ENCODE peak calls at places on chromosome 18, in nine cellular contexts. P, Z, T, B, Y, A, G, I and K are unnamed samples. For H3K4me1, the result is how much of the 10 kb centered on the place peaks cover.

GRCh38 chr18:23629444-23629946 is 33.2 kb downstream of the ANKRD29 start:
- DNase-seq in Z (no peak), T (no peak), I (no peak), G (no peak), P (no peak), Y (no peak), A (no peak), B (no peak), K (no peak)

GRCh38 chr18:34609991-34610658 is 100.0 kb upstream of the DTNA start:
- DNase-seq in Y (no peak), I (no peak), B (no peak), Z (no peak), A (peak), T (no peak), P (no peak), G (peak), K (no peak)

GRCh38 chr18:73895701-73896100 is 251.9 kb downstream of the FBXO15 start:
- DNase-seq in B (no peak), P (no peak), I (no peak), T (no peak), Z (no peak), A (no peak), Y (no peak), G (no peak), K (no peak)

GRCh38 chr18:697012-697411 is 15.4 kb downstream of the ENOSF1 start:
- DNase-seq in G (no peak), Z (no peak), A (no peak), Y (no peak), I (no peak), T (no peak), B (no peak), P (no peak), K (no peak)

GRCh38 chr18:8049147-8049546 is 482.0 kb downstream of the PTPRM start:
- DNase-seq in P (no peak), G (peak), A (no peak), I (no peak), Z (no peak), T (no peak), Y (no peak), B (no peak), K (no peak)

GRCh38 chr18:23162473-23162872 is 27.2 kb downstream of the CABLES1 start:
- DNase-seq in B (no peak), Y (no peak), Z (no peak), P (no peak), T (no peak), I (no peak), G (no peak), A (no peak), K (no peak)

GRCh38 chr18:69817335-69817935 is 130.2 kb downstream of the CD226 start:
- DNase-seq in A (peak), G (peak), P (no peak), Y (no peak), I (no peak), Z (no peak), B (no peak), T (no peak), K (no peak)

GRCh38 chr18:32060026-32060425 is 31.6 kb upstream of the RNF138 start:
- DNase-seq in T (no peak), Z (no peak), P (no peak), I (no peak), B (no peak), Y (no peak), G (no peak), A (no peak), K (no peak)

GRCh38 chr18:5787936-5788335 is 107.4 kb downstream of the TMEM200C start:
- DNase-seq in I (no peak), Y (no peak), T (no peak), P (no peak), A (no peak), G (no peak), B (no peak), Z (no peak), K (no peak)

GRCh38 chr18:45106331-45106774 is 425.7 kb downstream of the SETBP1 start:
- DNase-seq in B (no peak), T (no peak), Z (no peak), I (no peak), P (no peak), Y (no peak), A (peak), G (peak), K (no peak)

DNA sequence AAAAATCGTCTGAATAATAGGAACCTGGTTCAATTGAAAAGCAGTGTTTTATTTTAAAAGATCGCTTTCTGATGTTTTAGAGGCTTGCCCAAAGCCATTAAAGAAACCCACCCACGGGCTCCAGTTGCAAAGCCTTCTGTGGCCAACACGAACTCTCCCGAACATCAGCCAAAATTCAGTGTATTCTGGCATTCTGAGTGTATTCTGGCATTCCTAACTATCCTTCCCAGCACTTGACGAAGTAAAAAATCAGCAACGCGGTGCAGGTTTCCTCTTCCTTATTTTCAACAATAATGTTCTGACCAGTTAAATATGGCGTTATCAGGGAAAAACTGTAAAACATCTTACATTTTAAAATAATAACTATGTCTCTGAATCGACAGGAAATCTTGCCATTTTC is 44.6 kb downstream of the ZNF516 start:
- DNase-seq in G (peak), T (peak), Z (no peak), B (no peak), Y (no peak), A (peak), I (no peak), P (no peak), K (no peak)
- H3K4me1 ChIP-seq in G (half or more), T (under half), Z (half or more), B (half or more), Y (under half), A (under half), I (under half), P (under half), K (half or more)

DNA sequence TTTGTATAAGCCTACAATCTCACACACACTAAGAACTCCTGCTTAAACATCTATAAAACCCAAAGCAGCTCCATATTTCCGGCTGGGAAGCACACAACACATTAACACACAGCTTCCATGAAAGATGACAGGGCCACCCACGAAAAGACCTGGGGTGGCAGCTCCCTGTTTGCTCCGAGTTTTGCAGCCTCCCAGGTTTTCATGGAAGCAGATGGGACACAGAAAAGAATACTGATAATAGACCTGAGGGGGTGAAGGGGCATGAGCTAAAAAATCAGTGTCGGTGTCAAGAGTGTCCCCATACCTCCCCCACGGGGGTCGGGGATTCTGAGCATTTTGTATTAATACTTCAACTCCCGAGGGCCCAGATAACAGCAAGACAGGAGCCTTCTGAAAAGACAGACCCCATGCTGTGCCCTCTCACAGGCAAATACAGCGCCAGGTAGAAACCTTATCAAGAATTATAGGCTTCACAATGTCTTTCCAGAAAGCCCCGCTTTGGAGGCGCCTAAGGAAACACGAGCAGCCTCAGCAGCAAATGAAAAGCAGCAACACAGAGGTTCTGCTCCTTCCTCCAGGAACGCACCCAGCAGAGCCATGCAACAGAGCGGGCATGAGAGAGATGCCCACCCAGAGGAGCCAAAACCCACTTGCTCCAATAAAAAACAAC is 50.5 kb downstream of the ZNF516 start:
- DNase-seq in G (no peak), P (no peak), Y (no peak), I (no peak), T (no peak), B (no peak), A (no peak), Z (no peak), K (no peak)
- H3K4me1 ChIP-seq in G (half or more), P (under half), Y (under half), I (under half), T (under half), B (half or more), A (under half), Z (half or more), K (half or more)

DNA sequence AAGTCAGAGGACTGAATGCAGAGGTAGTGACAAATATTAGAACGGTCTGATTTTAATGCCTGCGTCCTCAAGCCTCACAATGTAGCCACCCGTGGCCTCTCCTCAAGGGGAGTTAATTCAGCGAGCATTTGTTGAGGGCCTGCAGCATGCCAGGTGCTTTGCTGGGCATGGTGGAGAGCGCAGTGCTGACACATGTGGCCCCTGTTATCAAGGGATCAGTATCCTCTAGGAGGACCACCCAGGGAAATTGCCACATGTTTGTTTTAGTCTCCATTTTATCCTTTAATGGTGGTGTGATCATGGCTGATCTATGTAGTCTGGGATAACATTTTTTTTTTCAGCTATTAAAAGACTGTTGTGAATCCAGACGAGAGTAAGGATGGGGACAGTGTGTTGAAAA is 19.2 kb downstream of the PMAIP1 start:
- DNase-seq in T (peak), I (no peak), A (no peak), B (no peak), Z (no peak), P (no peak), G (no peak), Y (no peak), K (no peak)
- H3K4me1 ChIP-seq in T (under half), I (under half), A (under half), B (under half), Z (under half), P (under half), G (under half), Y (under half), K (under half)

GRCh38 chr18:62718268-62718800 is 3.0 kb downstream of the PHLPP1 start:
- DNase-seq in B (no peak), G (no peak), T (no peak), P (no peak), I (no peak), A (peak), Y (no peak), Z (no peak), K (no peak)
- H3K4me1 ChIP-seq in B (under half), G (under half), T (under half), P (under half), I (under half), A (under half), Y (under half), Z (half or more), K (under half)

GRCh38 chr18:3115430-3116025 is 102.6 kb upstream of the LPIN2 start:
- DNase-seq in T (no peak), A (no peak), G (no peak), Z (no peak), P (no peak), Y (no peak), I (no peak), B (no peak), K (no peak)

GRCh38 chr18:3117493-3118192 is 102.1 kb downstream of the MYOM1 start:
- DNase-seq in Y (no peak), B (peak), T (no peak), G (no peak), I (no peak), P (no peak), Z (no peak), A (peak), K (no peak)

GRCh38 chr18:3111523-3112240 is 98.7 kb upstream of the LPIN2 start:
- DNase-seq in G (no peak), Z (no peak), P (no peak), Y (no peak), I (no peak), T (no peak), A (peak), B (no peak), K (no peak)

GRCh38 chr18:3114456-3114855 is 101.5 kb upstream of the LPIN2 start:
- DNase-seq in A (no peak), G (peak), T (no peak), I (no peak), Z (no peak), Y (no peak), B (peak), P (no peak), K (no peak)

GRCh38 chr18:3114026-3114425 is 101.1 kb upstream of the LPIN2 start:
- DNase-seq in A (no peak), B (no peak), P (no peak), T (no peak), Z (no peak), I (no peak), Y (no peak), G (no peak), K (no peak)
- H3K4me1 ChIP-seq in A (under half), B (under half), P (under half), T (under half), Z (under half), I (under half), Y (under half), G (under half), K (under half)

GRCh38 chr18:75213610-75214009 is 3.0 kb downstream of the TSHZ1 start:
- DNase-seq in P (no peak), Y (no peak), A (peak), G (peak), T (no peak), I (no peak), Z (no peak), B (no peak), K (no peak)

GRCh38 chr18:75211002-75211621 is 515 bp downstream of the TSHZ1 start:
- DNase-seq in Z (no peak), A (no peak), Y (peak), P (no peak), B (peak), I (no peak), T (no peak), G (peak), K (peak)

GRCh38 chr18:75212626-75213110 is 2.1 kb downstream of the TSHZ1 start:
- DNase-seq in T (no peak), G (peak), A (no peak), Z (no peak), Y (no peak), P (no peak), I (no peak), B (no peak), K (no peak)

GRCh38 chr18:75210274-75211001 is at the start of gene TSHZ1:
- DNase-seq in G (peak), I (peak), T (no peak), P (no peak), B (peak), A (peak), Y (peak), Z (no peak), K (no peak)

DNA sequence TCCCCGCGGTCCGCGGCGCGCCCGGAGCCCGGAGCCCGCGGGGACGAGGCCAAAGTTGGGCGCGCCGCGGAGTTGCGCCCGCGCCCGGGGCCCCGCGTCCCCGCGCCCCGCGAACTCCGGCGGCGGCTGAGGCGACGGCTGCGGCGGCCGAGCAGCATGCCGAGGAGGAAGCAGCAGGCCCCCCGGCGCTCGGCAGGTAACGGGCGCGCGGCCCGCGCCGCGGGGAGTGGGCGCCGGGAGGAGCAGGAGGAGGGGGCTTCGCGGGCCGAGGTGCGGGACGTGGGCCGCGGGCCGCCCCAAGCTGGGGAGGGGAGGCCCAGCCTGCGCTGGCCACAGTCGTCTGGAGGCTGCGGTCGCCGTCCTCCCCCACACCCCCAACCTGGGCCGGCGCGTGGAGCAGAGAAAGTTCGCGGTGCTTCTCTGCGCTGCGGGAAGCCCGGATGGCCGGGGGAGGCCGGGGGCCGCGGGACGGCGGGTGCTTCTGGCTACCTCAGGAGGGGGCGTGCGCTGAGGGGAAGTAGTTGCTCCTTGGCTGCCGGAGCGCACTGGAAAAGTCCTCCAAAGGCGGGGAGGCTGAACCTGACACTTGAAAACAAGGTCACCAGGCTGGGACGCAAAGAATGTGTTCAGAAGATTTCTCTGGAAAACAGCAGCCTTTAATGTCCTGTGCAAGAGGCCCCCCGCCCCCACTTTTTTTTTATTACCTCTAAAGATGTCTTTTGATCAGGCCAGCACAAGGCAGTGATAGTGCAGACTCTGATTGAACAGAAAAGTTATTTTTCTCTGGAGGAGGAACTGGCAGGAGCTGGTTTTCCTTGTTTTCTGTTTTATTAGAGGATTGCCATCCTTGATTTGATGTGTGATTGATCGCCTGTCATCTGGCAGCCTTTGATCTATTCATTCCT is 1.4 kb downstream of the TSHZ1 start:
- DNase-seq in P (no peak), Z (peak), B (peak), I (peak), Y (peak), G (peak), A (peak), T (peak), K (peak)
- H3K4me1 ChIP-seq in P (under half), Z (half or more), B (under half), I (under half), Y (under half), G (under half), A (under half), T (under half), K (half or more)

GRCh38 chr18:51049137-51049536 is 19.1 kb downstream of the SMAD4 start:
- DNase-seq in T (no peak), P (no peak), Y (no peak), I (no peak), Z (no peak), A (no peak), G (no peak), B (no peak), K (no peak)
- H3K4me1 ChIP-seq in T (under half), P (under half), Y (under half), I (under half), Z (under half), A (under half), G (under half), B (under half), K (under half)

DNA sequence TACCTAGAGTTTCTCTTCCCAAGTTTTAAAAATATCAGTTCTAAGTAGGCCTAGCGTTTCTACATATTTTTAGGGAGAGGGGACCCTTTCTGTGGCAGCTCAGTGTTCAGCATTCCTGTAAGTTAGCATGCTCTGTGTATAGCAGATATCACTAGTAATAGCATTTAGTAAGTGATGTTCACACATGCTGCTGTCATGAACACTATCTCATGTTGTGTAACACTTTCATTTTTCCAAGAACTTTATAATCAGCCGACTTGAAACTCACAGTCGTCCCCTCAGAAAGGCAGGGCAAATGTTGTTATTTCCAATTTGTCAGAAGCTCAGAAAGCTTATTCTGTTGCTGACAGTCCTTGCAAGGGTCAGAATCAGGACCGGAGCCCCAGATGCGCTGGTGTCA is 267.7 kb downstream of the ALPK2 start:
- DNase-seq in B (no peak), Y (no peak), I (no peak), P (no peak), T (no peak), A (no peak), Z (no peak), G (no peak), K (no peak)
- H3K4me1 ChIP-seq in B (under half), Y (under half), I (under half), P (under half), T (under half), A (under half), Z (under half), G (under half), K (under half)

DNA sequence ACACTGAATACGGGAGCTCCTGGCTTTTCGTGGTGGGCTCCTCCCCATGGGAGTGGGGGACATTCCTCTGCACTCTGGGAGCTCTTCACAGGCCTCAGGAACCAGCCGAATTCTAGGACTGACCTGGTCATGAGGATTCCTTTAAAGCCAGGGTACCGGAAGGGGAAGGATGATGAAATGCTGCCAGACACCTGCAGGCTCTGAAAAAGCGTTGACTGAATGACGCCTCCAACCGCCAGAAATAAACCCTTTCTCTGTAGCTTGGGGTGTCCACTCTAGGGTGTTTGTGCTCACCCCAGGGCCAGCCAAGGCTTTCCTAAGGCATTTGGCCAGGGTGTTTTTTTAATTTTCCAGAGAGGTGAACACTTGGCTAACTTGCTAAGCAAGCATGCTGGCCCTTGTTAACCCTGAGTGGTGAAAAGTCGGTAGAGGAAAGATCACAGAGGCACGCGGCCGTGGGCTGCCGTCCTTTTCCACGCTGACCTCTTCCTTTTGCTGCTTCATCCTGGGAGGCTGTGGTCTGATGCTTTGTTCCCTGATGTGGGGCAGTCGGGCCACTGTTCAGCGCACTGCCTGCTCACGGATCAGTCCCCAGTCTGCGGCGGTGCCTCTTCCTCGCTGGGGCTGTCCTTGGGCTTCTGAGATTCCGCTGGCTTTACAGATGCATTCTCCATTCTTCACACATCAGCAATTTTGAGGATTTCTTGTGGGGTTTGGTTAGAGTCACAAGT is 32.0 kb downstream of the IMPA2 start:
- DNase-seq in I (no peak), Y (no peak), P (no peak), T (no peak), Z (no peak), G (no peak), A (peak), B (no peak), K (no peak)
- H3K4me1 ChIP-seq in I (under half), Y (under half), P (under half), T (under half), Z (half or more), G (under half), A (under half), B (under half), K (under half)